ENCODE peak calls at places on chromosomes 11 and 22, in nine cellular contexts. C is PC-9, Q is mammary epithelial cell, Z is mesendoderm, A is fibroblast of lung, B is osteoblast, I is neural progenitor cell, E is trophoblast cell, T is hepatocyte. H is an unnamed sample. For H3K79me2, the result is how much of the 10 kb centered on the place peaks cover.

GRCh38 chr11:57777969-57778317 is 16.3 kb downstream of the CTNND1 start:
- DNase-seq in A (no peak), I (peak), Q (peak), E (no peak), Z (peak), T (peak), C (peak), B (no peak), H (no peak)

GRCh38 chr11:86800076-86800955 is at the start of gene PRSS23:
- DNase-seq in C (peak), T (peak), A (peak), B (peak), Z (peak), E (peak), I (peak), Q (peak), H (peak)

GRCh38 chr11:22730319-22730718 is 63.9 kb downstream of the GAS2 start:
- DNase-seq in Q (no peak), T (peak), I (peak), C (no peak), B (no peak), Z (peak), E (peak), A (peak), H (no peak)

GRCh38 chr11:35134403-35135126 is 4.4 kb upstream of the CD44 start:
- DNase-seq in T (no peak), C (no peak), A (no peak), Q (no peak), I (no peak), B (no peak), Z (no peak), E (no peak), H (no peak)

GRCh38 chr11:17864478-17864941 is 129.9 kb downstream of the KCNC1 start:
- DNase-seq in I (peak), Z (peak), T (peak), B (no peak), Q (peak), C (no peak), A (no peak), E (peak), H (no peak)

GRCh38 chr22:37167176-37167980 is 17.7 kb upstream of the IL2RB start:
- DNase-seq in E (no peak), B (no peak), A (no peak), I (no peak), Q (no peak), Z (no peak), C (no peak), T (no peak), H (no peak)

GRCh38 chr11:57515332-57516060 is at the start of gene SLC43A1:
- DNase-seq in C (peak), T (peak), A (peak), Z (no peak), B (peak), I (peak), E (peak), Q (no peak), H (peak)

GRCh38 chr11:107545101-107545514 is 20.4 kb downstream of the ALKBH8 start:
- DNase-seq in B (peak), A (peak), E (no peak), Q (peak), C (peak), T (no peak), I (no peak), Z (no peak), H (peak)

GRCh38 chr11:96145163-96145585 is 197.8 kb downstream of the MAML2 start:
- DNase-seq in Q (peak), C (peak), T (no peak), I (no peak), Z (no peak), A (no peak), B (no peak), E (peak), H (peak)

GRCh38 chr22:44623771-44624510 is 78.1 kb upstream of the PRR5 start:
- DNase-seq in Q (no peak), C (no peak), B (peak), I (peak), Z (peak), T (peak), E (peak), A (peak), H (no peak)

DNA sequence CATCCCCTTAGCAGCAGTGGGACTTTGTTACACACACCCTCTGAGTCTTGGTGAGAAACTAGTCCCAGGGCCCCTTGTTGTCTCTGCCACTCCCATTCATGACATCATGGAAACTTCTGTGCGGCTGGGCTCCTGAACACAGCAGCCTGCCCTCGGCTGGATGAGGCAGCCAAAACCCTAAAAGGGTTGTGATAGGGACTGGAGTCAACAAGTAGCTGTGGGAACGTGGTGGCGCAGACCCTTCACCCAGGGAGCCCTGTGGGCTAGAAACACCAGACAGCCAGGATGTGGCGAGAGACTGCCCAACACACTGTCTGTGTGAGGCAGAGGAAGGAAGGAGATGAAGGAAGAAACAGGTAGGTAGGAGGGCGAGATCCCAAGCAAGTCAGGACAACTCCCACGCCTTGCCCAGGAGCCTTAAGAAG is 3.9 kb downstream of the CD3D start:
- DNase-seq in Q (peak), B (no peak), E (no peak), T (peak), I (no peak), Z (peak), C (no peak), A (no peak), H (no peak)
- H3K79me2 ChIP-seq in Q (under half), B (under half), E (under half), T (under half), I (under half), Z (under half), C (under half), A (under half), H (under half)

DNA sequence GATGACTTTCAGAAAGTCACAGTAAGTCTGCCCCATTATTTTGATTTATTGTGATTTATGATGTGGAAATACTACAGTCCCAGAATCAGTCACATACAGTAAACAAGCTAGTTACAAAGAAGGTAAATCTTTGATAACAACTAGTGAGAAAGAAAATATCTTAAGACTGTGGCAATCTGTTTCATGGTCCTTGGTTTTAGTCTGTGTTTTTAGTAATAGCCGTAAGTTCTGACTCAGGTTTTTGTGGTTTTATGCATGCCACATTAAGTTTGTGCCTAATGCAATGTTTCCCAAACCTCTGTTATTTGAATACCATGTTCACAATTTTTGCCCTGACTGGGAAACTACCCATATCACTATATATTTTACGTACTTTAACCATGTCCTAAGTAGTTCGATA is 6.7 kb downstream of the CEP295 start:
- DNase-seq in Z (no peak), Q (no peak), C (no peak), B (no peak), I (no peak), T (no peak), E (no peak), A (peak), H (peak)
- H3K79me2 ChIP-seq in Z (under half), Q (under half), C (under half), B (under half), I (under half), T (under half), E (under half), A (under half), H (under half)

GRCh38 chr11:68828957-68829356 is 12.8 kb downstream of the CPT1A start:
- DNase-seq in B (no peak), Q (no peak), T (no peak), E (no peak), Z (no peak), I (no peak), C (no peak), A (no peak), H (no peak)

GRCh38 chr11:68827733-68828132 is 14.0 kb downstream of the CPT1A start:
- DNase-seq in E (no peak), Z (no peak), B (no peak), C (no peak), I (no peak), A (no peak), T (no peak), Q (no peak), H (no peak)

GRCh38 chr11:68825603-68826002 is 16.1 kb downstream of the CPT1A start:
- DNase-seq in Z (peak), T (peak), C (peak), I (peak), Q (no peak), B (no peak), A (no peak), E (peak), H (no peak)

GRCh38 chr11:68826726-68827125 is 15.0 kb downstream of the CPT1A start:
- DNase-seq in I (no peak), E (no peak), A (no peak), T (no peak), Q (no peak), Z (no peak), B (no peak), C (no peak), H (no peak)

DNA sequence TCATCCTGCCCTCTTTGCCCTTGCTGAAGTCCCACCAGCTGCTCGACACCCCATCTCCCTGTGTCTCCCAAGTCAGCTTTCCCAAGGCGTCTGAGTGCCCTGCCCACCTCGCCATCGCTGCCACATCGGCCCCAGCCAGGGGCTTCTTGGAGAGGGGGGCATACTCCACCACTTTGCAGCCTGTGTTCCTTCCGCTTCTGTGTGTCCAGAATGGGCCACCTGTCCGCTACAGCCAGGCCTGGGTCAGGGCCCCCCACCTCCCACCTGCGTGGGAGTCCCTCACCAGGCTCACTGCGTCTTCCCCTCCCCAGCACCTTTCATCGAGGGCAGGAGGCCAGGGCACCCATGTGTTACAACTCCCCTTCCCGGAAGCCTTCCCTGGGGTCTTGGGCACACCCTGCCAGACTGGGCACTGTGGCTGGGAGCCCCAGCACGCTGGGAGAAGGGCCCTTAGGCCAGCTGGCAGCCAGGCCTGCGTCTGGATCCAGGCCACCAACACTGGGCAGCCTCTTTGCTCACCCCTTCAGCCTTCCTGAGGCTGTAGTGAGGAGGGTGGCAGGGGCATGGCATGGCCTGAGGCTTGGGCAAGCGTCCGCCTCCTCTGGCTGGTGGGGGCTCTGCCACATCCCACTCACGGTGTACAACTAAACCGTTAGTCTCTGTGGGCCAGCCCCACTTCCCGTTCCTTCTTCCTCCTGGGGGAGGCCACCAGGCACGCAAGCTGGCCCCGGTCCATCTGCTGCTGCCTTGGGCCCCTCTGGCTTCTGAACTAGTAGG is 13.4 kb downstream of the CPT1A start:
- DNase-seq in C (no peak), A (no peak), E (no peak), I (no peak), B (no peak), Q (no peak), T (no peak), Z (no peak), H (no peak)
- H3K79me2 ChIP-seq in C (under half), A (under half), E (under half), I (under half), B (half or more), Q (under half), T (under half), Z (under half), H (under half)

GRCh38 chr22:46773074-46773473 is 10.6 kb downstream of the TBC1D22A start:
- DNase-seq in Z (no peak), B (no peak), I (no peak), E (no peak), Q (no peak), A (no peak), T (no peak), C (no peak), H (no peak)
- H3K79me2 ChIP-seq in Z (under half), B (half or more), I (half or more), E (under half), Q (half or more), A (under half), T (half or more), C (half or more), H (half or more)

GRCh38 chr11:109733245-109733644 is 311.3 kb downstream of the C11orf87 start:
- DNase-seq in Q (peak), C (no peak), B (no peak), I (no peak), E (no peak), A (peak), Z (no peak), T (no peak), H (peak)

GRCh38 chr11:109735139-109735538 is 313.1 kb downstream of the C11orf87 start:
- DNase-seq in Q (no peak), T (no peak), I (no peak), A (no peak), B (no peak), E (no peak), C (no peak), Z (no peak), H (no peak)

GRCh38 chr11:109730669-109731068 is 308.7 kb downstream of the C11orf87 start:
- DNase-seq in A (no peak), T (no peak), I (no peak), E (no peak), C (no peak), Z (no peak), B (no peak), Q (no peak), H (no peak)

GRCh38 chr11:109731451-109731850 is 309.5 kb downstream of the C11orf87 start:
- DNase-seq in E (no peak), I (no peak), B (no peak), T (no peak), A (no peak), Q (no peak), Z (no peak), C (no peak), H (no peak)

DNA sequence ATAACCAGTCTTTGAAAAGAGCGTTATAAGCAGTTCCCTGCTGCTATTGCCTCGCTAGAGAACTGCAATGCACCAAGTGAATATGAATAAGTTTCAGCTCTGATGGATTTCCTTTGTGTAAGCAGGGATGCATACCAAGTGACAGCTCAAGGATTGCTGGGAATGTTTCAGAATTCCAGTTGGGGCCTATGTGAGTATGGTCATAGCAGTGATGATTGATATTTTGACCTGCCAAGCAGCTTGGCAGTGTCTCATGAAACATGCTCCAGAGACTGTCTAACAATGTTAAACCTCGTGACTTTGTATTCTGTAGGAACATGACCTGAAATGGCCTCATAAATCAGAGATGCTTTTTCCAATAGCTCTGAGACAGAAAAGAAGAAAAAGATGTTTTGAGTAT is 312.6 kb downstream of the C11orf87 start:
- DNase-seq in Q (no peak), C (no peak), B (no peak), Z (no peak), I (no peak), A (no peak), E (peak), T (no peak), H (peak)
- H3K79me2 ChIP-seq in Q (under half), C (under half), B (under half), Z (under half), I (under half), A (under half), E (under half), T (under half), H (under half)

DNA sequence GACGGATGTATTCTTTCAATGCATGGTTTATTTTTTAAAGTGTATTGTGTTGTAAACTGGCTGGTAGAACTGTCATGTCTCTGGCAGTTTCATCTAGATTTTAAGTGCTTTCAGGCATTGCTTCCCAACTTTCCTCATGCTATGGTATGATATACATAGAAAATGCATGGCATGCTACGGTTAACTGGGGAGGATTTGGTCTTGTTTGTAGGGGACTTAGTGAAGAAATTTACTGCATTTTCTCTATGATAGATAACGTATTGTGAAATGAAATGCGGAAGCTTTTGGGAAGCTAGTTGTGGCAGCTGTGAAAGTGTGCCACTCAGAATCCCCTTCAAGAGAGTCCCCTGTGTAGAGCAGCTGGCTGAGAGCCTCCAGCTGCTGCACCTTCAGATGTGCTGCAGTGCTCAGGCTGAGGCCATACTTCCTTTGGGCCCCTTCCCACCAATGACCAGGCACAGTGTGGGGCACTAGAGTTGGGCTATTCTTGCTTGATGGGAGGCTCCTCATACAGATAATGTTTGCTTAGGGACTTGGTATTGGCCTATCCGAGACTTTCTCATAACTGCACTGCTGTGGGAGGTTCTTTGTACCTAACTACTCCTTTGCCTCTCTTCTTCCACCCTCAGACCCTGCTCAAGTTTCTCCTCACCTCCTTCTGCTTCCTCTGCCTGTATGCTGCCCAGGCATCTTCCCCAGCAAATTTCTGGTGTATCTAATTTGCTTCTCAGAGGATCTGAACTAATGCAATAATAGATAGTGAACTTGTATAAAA is 67.2 kb downstream of the HIPK3 start:
- DNase-seq in B (no peak), E (peak), Q (no peak), Z (no peak), C (no peak), T (no peak), I (no peak), A (no peak), H (no peak)
- H3K79me2 ChIP-seq in B (half or more), E (under half), Q (half or more), Z (under half), C (half or more), T (half or more), I (under half), A (half or more), H (half or more)

GRCh38 chr11:9251306-9251705 is 13.8 kb downstream of the DENND5A start:
- DNase-seq in I (no peak), C (no peak), A (no peak), T (no peak), Q (peak), B (no peak), E (peak), Z (no peak), H (no peak)
- H3K79me2 ChIP-seq in I (half or more), C (under half), A (half or more), T (half or more), Q (half or more), B (half or more), E (under half), Z (under half), H (half or more)

DNA sequence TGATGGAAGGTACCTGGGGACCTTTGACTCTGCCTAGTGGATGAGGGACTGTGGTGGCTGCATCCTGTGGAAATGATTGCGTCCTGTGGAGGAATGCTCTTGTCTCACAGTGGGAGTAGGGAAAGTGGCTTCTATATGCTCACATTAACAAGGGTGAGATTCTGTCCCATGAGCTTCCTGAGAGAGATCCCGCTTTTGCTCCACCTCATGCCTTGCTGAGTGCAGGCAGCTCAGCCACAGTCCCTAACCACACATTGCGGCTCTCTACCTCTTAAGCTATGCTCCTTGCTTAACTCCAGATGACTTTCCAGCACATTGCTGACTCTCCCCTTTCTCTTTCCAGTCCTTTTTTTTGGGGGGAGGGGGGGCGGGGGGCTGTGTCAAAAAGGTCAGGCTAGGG is 45.0 kb downstream of the TEAD1 start:
- DNase-seq in I (peak), B (no peak), T (no peak), E (no peak), A (peak), Q (no peak), Z (peak), C (no peak), H (peak)
- H3K79me2 ChIP-seq in I (half or more), B (half or more), T (half or more), E (under half), A (half or more), Q (half or more), Z (half or more), C (half or more), H (half or more)

GRCh38 chr22:46103664-46104063 is 46.7 kb upstream of the PPARA start:
- DNase-seq in C (no peak), Q (no peak), I (no peak), B (no peak), E (no peak), Z (no peak), A (no peak), T (no peak), H (no peak)
- H3K79me2 ChIP-seq in C (under half), Q (half or more), I (under half), B (half or more), E (under half), Z (under half), A (half or more), T (under half), H (half or more)